ENCODE peak calls at places on chromosomes 11 and 22, in seven cellular contexts. F is CD8-positive, alpha-beta memory T cell; P is K562; G is GM23248; S is psoas muscle; Y is colonic mucosa; W is ovary. A is an unnamed sample.

GRCh38 chr11:47186076-47186936 is at the start of gene PACSIN3:
- DNase-seq in G (peak), W (peak), P (peak), F (peak), Y (peak), S (peak), A (peak)

GRCh38 chr11:96311120-96311568 is 31.9 kb downstream of the MAML2 start:
- DNase-seq in S (no peak), F (no peak), P (no peak), W (no peak), G (peak), Y (peak), A (peak)

GRCh38 chr22:48319321-48320047 is 1508.2 kb downstream of the BRD1 start:
- DNase-seq in Y (no peak), G (no peak), F (no peak), S (no peak), P (no peak), W (no peak), A (no peak)

GRCh38 chr11:97965849-97966646 is 1054.7 kb upstream of the CNTN5 start:
- DNase-seq in F (no peak), G (peak), P (no peak), W (no peak), S (no peak), Y (no peak), A (peak)

GRCh38 chr11:19614370-19614936 is 98.2 kb upstream of the NAV2 start:
- DNase-seq in F (no peak), Y (no peak), G (no peak), W (no peak), P (no peak), S (no peak), A (no peak)

GRCh38 chr11:43997022-43997665 is 50.6 kb upstream of the ACCSL start:
- DNase-seq in P (no peak), F (no peak), W (peak), S (no peak), G (no peak), Y (no peak), A (no peak)

GRCh38 chr11:125956371-125956770 is 10.5 kb downstream of the VSIG10L2 start:
- DNase-seq in P (no peak), G (peak), F (no peak), W (peak), S (peak), Y (no peak), A (no peak)

GRCh38 chr11:115623021-115623451 is 118.8 kb upstream of the CADM1 start:
- DNase-seq in W (peak), F (no peak), Y (peak), S (peak), G (peak), P (no peak), A (no peak)

GRCh38 chr11:64607381-64608259 is 16.6 kb downstream of the SLC22A12 start:
- DNase-seq in P (no peak), G (peak), W (peak), S (no peak), Y (peak), F (no peak), A (peak)

GRCh38 chr11:45610627-45611026 is 54.8 kb downstream of the CHST1 start:
- DNase-seq in Y (no peak), G (no peak), P (no peak), S (no peak), F (no peak), W (no peak), A (no peak)

GRCh38 chr22:25113316-25113721 is 86.3 kb upstream of the CRYBB3 start:
- DNase-seq in S (peak), W (no peak), G (no peak), Y (peak), F (no peak), P (no peak), A (no peak)

GRCh38 chr11:113048820-113049555 is 87.8 kb downstream of the NCAM1 start:
- DNase-seq in G (peak), W (no peak), Y (no peak), F (no peak), S (no peak), P (no peak), A (no peak)

GRCh38 chr22:39273950-39274887 is 29.4 kb upstream of the PDGFB start:
- DNase-seq in S (no peak), G (no peak), P (peak), F (no peak), W (no peak), Y (no peak), A (no peak)

GRCh38 chr11:110908401-110909106 is 196.3 kb upstream of the ARHGAP20 start:
- DNase-seq in G (peak), F (no peak), P (no peak), Y (no peak), W (no peak), S (no peak), A (no peak)

GRCh38 chr11:71946144-71946571 is 17.3 kb downstream of the RNF121 start:
- DNase-seq in P (no peak), F (no peak), Y (no peak), G (peak), S (no peak), W (no peak), A (no peak)

GRCh38 chr11:133946541-133947297 is 10.0 kb downstream of the IGSF9B start:
- DNase-seq in S (no peak), W (no peak), F (peak), Y (no peak), P (no peak), G (no peak), A (peak)

GRCh38 chr11:90414221-90414620 is 191.4 kb upstream of the CHORDC1 start:
- DNase-seq in F (no peak), S (no peak), W (no peak), P (no peak), Y (no peak), G (no peak), A (no peak)

GRCh38 chr11:60913793-60914619 is at the start of gene TMEM109:
- DNase-seq in G (peak), W (peak), F (peak), Y (peak), S (peak), P (peak), A (peak)

GRCh38 chr11:12118940-12119339 is 8.6 kb downstream of the MICAL2 start:
- DNase-seq in F (no peak), G (no peak), S (no peak), P (no peak), Y (no peak), W (peak), A (no peak)

GRCh38 chr11:11553595-11553994 is 68.2 kb downstream of the GALNT18 start:
- DNase-seq in P (no peak), Y (no peak), G (no peak), W (no peak), S (no peak), F (no peak), A (no peak)

GRCh38 chr11:107916671-107917241 is 11.5 kb upstream of the RAB39A start:
- DNase-seq in F (no peak), S (no peak), Y (peak), W (no peak), P (peak), G (peak), A (peak)

GRCh38 chr11:110165039-110165438 is 71.8 kb downstream of the ZC3H12C start:
- DNase-seq in Y (no peak), P (no peak), S (no peak), F (no peak), G (no peak), W (no peak), A (no peak)

GRCh38 chr22:49437956-49438355 is 389.7 kb downstream of the BRD1 start:
- DNase-seq in P (no peak), G (no peak), F (no peak), Y (no peak), W (no peak), S (no peak), A (no peak)

GRCh38 chr11:17468094-17468493 is 8.6 kb downstream of the ABCC8 start:
- DNase-seq in S (no peak), F (no peak), W (no peak), P (no peak), G (no peak), Y (no peak), A (no peak)

GRCh38 chr11:72609045-72609444 is 65.2 kb downstream of the PDE2A start:
- DNase-seq in W (no peak), P (peak), S (no peak), G (peak), Y (no peak), F (no peak), A (peak)

GRCh38 chr22:23054531-23055257 is 15.6 kb upstream of the GNAZ start:
- DNase-seq in F (no peak), Y (peak), P (no peak), G (no peak), S (no peak), W (no peak), A (no peak)

GRCh38 chr11:115577701-115578100 is 73.5 kb upstream of the CADM1 start:
- DNase-seq in P (no peak), S (no peak), F (no peak), G (no peak), Y (no peak), W (no peak), A (no peak)

GRCh38 chr11:108871152-108871551 is 206.3 kb downstream of the DDX10 start:
- DNase-seq in Y (no peak), F (no peak), W (peak), P (no peak), G (peak), S (no peak), A (peak)

GRCh38 chr22:50173221-50173982 is 2.9 kb downstream of the PANX2 start:
- DNase-seq in P (no peak), Y (no peak), S (no peak), W (no peak), F (no peak), G (no peak), A (no peak)

GRCh38 chr22:36381513-36382079 is 6.2 kb downstream of the MYH9 start:
- DNase-seq in G (no peak), S (no peak), F (no peak), Y (no peak), P (no peak), W (no peak), A (no peak)

GRCh38 chr22:36384766-36385400 is 2.9 kb downstream of the MYH9 start:
- DNase-seq in P (no peak), W (no peak), S (no peak), G (peak), Y (no peak), F (peak), A (peak)

GRCh38 chr22:36385491-36386350 is 2.0 kb downstream of the MYH9 start:
- DNase-seq in F (peak), G (peak), P (no peak), W (no peak), Y (peak), S (peak), A (peak)

GRCh38 chr22:36386351-36386899 is 1.3 kb downstream of the MYH9 start:
- DNase-seq in F (no peak), S (peak), P (no peak), G (peak), W (no peak), Y (peak), A (peak)

GRCh38 chr22:36383110-36383581 is 4.6 kb downstream of the MYH9 start:
- DNase-seq in F (peak), G (peak), W (no peak), S (no peak), Y (no peak), P (no peak), A (no peak)
- H3K4me3 ChIP-seq in F (peak), G (no peak), W (no peak), S (peak), Y (no peak), P (no peak), A (no peak)

GRCh38 chr22:43821606-43822425 is 9.7 kb upstream of the EFCAB6 start:
- DNase-seq in F (no peak), G (no peak), P (no peak), Y (no peak), W (no peak), S (no peak), A (no peak)
- H3K27ac ChIP-seq in F (no peak), G (no peak), P (no peak), Y (no peak), W (no peak), S (no peak), A (no peak)

GRCh38 chr22:18088825-18089568 is 11.2 kb downstream of the PEX26 start:
- DNase-seq in F (no peak), G (no peak), P (no peak), S (peak), W (no peak), Y (peak), A (no peak)

GRCh38 chr22:18090286-18090685 is 12.5 kb downstream of the PEX26 start:
- DNase-seq in S (no peak), G (no peak), F (no peak), W (no peak), Y (no peak), P (no peak), A (no peak)

GRCh38 chr22:18093661-18094060 is 15.9 kb downstream of the PEX26 start:
- DNase-seq in Y (no peak), P (no peak), S (no peak), W (no peak), F (no peak), G (no peak), A (no peak)

GRCh38 chr22:18091916-18092526 is 14.2 kb downstream of the PEX26 start:
- DNase-seq in Y (peak), G (peak), W (peak), F (peak), P (no peak), S (peak), A (peak)

DNA sequence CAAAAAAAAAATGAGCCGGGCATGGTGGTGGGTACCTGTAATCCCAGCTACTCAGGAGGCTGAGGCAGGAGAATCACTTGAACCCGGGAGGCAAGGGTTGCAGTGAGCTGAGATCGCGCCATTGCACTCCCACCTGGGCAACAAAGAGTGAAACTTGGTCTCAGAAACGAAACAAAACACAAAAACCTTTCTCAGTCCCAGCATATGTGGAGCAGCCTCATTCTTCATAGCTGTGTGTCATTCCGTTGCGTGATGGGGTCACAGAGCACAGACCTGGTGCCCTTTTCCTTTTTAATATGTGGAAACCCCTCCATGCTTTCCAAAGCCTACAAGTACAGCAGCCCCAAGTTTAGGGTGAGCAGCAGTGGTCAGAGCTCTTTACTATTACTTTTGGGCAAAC is 13.7 kb downstream of the PEX26 start:
- DNase-seq in G (peak), F (no peak), S (no peak), W (no peak), P (no peak), Y (no peak), A (no peak)
- H3K4me3 ChIP-seq in G (peak), F (peak), S (peak), W (peak), P (no peak), Y (peak), A (no peak)

GRCh38 chr22:40593460-40594273 is 42.9 kb downstream of the MRTFA start:
- DNase-seq in G (no peak), W (no peak), F (no peak), S (no peak), Y (no peak), P (no peak), A (no peak)
- H3K27ac ChIP-seq in G (no peak), W (no peak), F (no peak), S (no peak), Y (peak), P (no peak), A (no peak)

DNA sequence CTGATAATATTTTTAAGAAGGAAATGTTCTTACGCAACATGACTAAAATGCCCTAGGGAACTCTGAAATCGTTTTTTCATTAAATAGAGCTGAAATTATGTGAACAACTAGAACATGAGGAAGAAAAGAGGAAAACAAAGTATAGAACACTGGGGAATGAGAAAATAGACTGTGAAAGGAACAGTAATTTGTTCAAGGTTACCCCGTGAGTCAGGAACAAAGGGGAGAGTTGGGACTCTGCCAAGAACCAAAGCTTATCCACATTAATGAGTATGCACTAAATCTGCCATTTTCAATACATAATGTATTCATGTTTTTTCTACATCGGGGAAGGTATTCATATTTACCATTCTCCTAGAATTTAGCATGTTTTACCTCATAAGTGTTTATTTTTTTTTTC is 961.8 kb upstream of the CCDC90B start:
- DNase-seq in P (no peak), W (no peak), F (no peak), Y (no peak), S (no peak), G (no peak), A (peak)
- H3K4me3 ChIP-seq in P (no peak), W (no peak), F (no peak), Y (no peak), S (no peak), G (no peak), A (no peak)

GRCh38 chr11:114161486-114162250 is 102.2 kb downstream of the ZBTB16 start:
- DNase-seq in S (no peak), W (no peak), P (no peak), Y (no peak), F (no peak), G (no peak), A (no peak)

GRCh38 chr11:114162719-114163123 is 103.2 kb downstream of the ZBTB16 start:
- DNase-seq in G (peak), F (no peak), W (peak), Y (peak), S (peak), P (no peak), A (peak)

GRCh38 chr11:114159320-114159719 is 99.8 kb downstream of the ZBTB16 start:
- DNase-seq in F (no peak), S (no peak), G (no peak), Y (no peak), P (no peak), W (no peak), A (no peak)

GRCh38 chr11:114159802-114160588 is 100.5 kb downstream of the ZBTB16 start:
- DNase-seq in W (peak), Y (peak), P (peak), F (peak), G (peak), S (peak), A (peak)

DNA sequence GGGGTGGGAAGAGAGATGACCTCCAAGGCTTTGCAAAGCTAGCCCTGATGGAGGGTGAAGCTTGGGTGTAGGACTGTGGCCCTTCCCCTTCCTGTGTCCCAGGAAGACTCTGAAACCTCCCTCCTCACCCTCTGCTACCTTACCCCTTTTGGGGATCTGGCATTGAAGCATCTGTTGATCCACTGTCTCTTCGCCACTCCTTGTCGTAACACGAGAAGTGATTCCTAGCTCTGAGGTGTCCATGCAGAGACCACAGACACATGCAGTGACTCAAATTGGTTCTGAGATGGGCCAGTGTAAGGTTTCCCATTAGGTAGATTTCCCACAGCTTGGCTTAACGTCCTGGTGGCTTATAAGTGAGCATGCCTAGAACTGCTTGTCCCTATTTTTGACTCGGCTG is 101.4 kb downstream of the ZBTB16 start:
- DNase-seq in S (no peak), Y (no peak), F (no peak), W (no peak), P (no peak), G (no peak), A (no peak)
- H3K27ac ChIP-seq in S (peak), Y (peak), F (no peak), W (peak), P (no peak), G (no peak), A (no peak)

DNA sequence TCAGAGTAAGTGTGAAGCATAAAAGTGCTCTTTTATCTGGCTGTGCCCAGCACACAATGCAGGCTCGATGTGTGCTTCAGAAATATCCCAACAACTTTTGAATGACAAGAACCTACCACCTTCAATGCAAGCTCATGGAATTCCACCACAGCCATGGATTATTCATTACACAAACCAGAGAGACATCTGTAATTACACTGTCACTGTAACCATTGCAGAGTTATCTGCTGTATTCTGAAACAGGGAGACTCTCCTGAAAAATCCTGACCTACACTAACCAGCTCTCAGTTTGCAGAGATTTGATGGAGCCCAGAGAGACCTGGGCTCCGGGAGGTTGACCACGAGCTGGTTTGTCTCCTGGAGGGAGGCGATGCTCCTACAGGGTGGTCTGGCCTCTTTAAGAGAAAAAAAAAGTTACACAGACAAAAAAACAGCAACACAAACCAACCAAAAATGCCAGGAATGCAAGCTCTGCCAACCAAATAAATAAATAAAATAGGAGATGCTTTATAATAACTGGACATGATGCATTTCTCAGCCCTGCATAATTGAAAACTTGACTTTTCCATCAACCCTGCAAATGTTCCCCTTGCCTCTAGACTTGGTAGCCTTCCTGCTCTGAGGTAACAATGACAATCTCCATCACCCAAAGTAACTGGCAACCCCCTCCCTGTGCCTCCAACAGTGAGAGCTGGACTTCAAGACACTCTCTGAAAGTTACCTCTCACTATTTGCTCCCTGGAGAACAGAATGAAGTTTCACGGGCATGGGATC is 69.7 kb downstream of the ETS1 start:
- DNase-seq in F (no peak), Y (no peak), S (no peak), W (no peak), G (peak), P (no peak), A (no peak)
- H3K4me3 ChIP-seq in F (peak), Y (peak), S (peak), W (no peak), G (peak), P (no peak), A (no peak)

A was measured in A673.